ENCODE peak calls at places on chromosomes 6 and 20, in nine cellular contexts. L is Calu3; D is CD8-positive, alpha-beta memory T cell; H is mammary epithelial cell; E is hepatic stellate cell; U is heart right ventricle; S is H9; V is H7; X is effector CD4-positive, alpha-beta T cell. N is an unnamed sample.

GRCh38 chr6:13695217-13695616 is 16.4 kb downstream of the RANBP9 start:
- DNase-seq in L (no peak), D (no peak), H (no peak), E (no peak), U (no peak), S (no peak), V (no peak), X (no peak), N (no peak)

GRCh38 chr6:5898563-5898962 is 108.2 kb downstream of the NRN1 start:
- DNase-seq in L (no peak), D (no peak), H (no peak), E (no peak), U (no peak), S (peak), V (peak), X (no peak), N (no peak)

GRCh38 chr6:111428803-111429202 is 54.2 kb downstream of the REV3L start:
- DNase-seq in L (no peak), D (no peak), H (no peak), E (no peak), U (no peak), S (no peak), V (no peak), X (no peak), N (no peak)

GRCh38 chr6:137223370-137224131 is 4.4 kb upstream of the IFNGR1 start:
- DNase-seq in L (peak), D (no peak), H (peak), E (no peak), U (no peak), S (no peak), V (no peak), X (no peak), N (peak)

GRCh38 chr6:170347091-170347490 is 40.5 kb downstream of the FAM120B start:
- DNase-seq in L (no peak), D (no peak), H (peak), E (no peak), U (no peak), S (no peak), V (no peak), X (no peak), N (no peak)

GRCh38 chr6:95387845-95388244 is 189.5 kb upstream of the MANEA start:
- DNase-seq in L (no peak), D (no peak), H (no peak), E (no peak), U (no peak), S (no peak), V (no peak), X (no peak), N (no peak)

GRCh38 chr6:47353822-47354221 is 44.1 kb upstream of the TNFRSF21 start:
- DNase-seq in L (no peak), D (no peak), H (peak), E (no peak), U (no peak), S (no peak), V (no peak), X (no peak), N (no peak)

GRCh38 chr6:21309791-21310190 is 283.8 kb upstream of the SOX4 start:
- DNase-seq in L (no peak), D (no peak), H (no peak), E (no peak), U (no peak), S (no peak), V (no peak), X (no peak), N (no peak)

GRCh38 chr6:142942238-142942637 is 2.7 kb downstream of the HIVEP2 start:
- DNase-seq in L (no peak), D (no peak), H (no peak), E (no peak), U (no peak), S (no peak), V (no peak), X (no peak), N (no peak)

GRCh38 chr6:146595981-146596731 is 2.6 kb upstream of the ADGB start:
- DNase-seq in L (no peak), D (no peak), H (peak), E (no peak), U (no peak), S (no peak), V (no peak), X (no peak), N (no peak)

GRCh38 chr6:112331306-112331705 is 15.8 kb upstream of the RFPL4B start:
- DNase-seq in L (no peak), D (no peak), H (peak), E (no peak), U (no peak), S (no peak), V (no peak), X (no peak), N (no peak)

GRCh38 chr6:3797231-3798200 is 46.0 kb upstream of the PXDC1 start:
- DNase-seq in L (peak), D (no peak), H (peak), E (peak), U (no peak), S (no peak), V (no peak), X (no peak), N (no peak)

GRCh38 chr6:147156218-147156617 is 48.0 kb upstream of the STXBP5 start:
- DNase-seq in L (no peak), D (no peak), H (no peak), E (no peak), U (no peak), S (no peak), V (no peak), X (no peak), N (no peak)

GRCh38 chr20:59385461-59385860 is 85.0 kb downstream of the EDN3 start:
- DNase-seq in L (no peak), D (no peak), H (no peak), E (no peak), U (no peak), S (peak), V (peak), X (no peak), N (no peak)

GRCh38 chr6:56624046-56624727 is 18.5 kb downstream of the DST start:
- DNase-seq in L (peak), D (no peak), H (no peak), E (no peak), U (no peak), S (no peak), V (no peak), X (no peak), N (no peak)